ENCODE peak calls at places on chromosome 10, in eight cellular contexts. One of them, this sample, is unnamed.

GRCh38 chr10:71837085-71837827 is 13.8 kb downstream of the PSAP start:
- DNase-seq in Panc1: no peak
- DNase-seq in GM06990: peak; percentile 53
- DNase-seq in Peyer's patch: no peak
- DNase-seq in PC-9: peak; percentile 34
- DNase-seq in neural progenitor cell: peak; percentile 65
- DNase-seq in heart right ventricle: no peak
- DNase-seq in lower lobe of right lung: no peak
- DNase-seq in this sample: no peak

GRCh38 chr10:59335497-59335896 is 26.9 kb downstream of the FAM13C start:
- DNase-seq in Panc1: no peak
- DNase-seq in GM06990: no peak
- DNase-seq in Peyer's patch: no peak
- DNase-seq in PC-9: peak; percentile 33
- DNase-seq in neural progenitor cell: no peak
- DNase-seq in heart right ventricle: no peak
- DNase-seq in lower lobe of right lung: no peak
- DNase-seq in this sample: no peak

GRCh38 chr10:48981310-48981907 is 41.8 kb upstream of the LRRC18 start:
- DNase-seq in Panc1: peak; percentile 15
- DNase-seq in GM06990: peak; percentile 31
- DNase-seq in Peyer's patch: peak; percentile 73
- DNase-seq in PC-9: no peak
- DNase-seq in neural progenitor cell: peak; percentile 85
- DNase-seq in heart right ventricle: peak; percentile 50
- DNase-seq in lower lobe of right lung: peak; percentile 76
- DNase-seq in this sample: peak; percentile 10

GRCh38 chr10:13528138-13528874 is 508 bp downstream of the BEND7 start:
- DNase-seq in Panc1: no peak
- DNase-seq in GM06990: no peak
- DNase-seq in Peyer's patch: peak; percentile 50
- DNase-seq in PC-9: no peak
- DNase-seq in neural progenitor cell: peak; percentile 74
- DNase-seq in heart right ventricle: no peak
- DNase-seq in lower lobe of right lung: no peak
- DNase-seq in this sample: no peak

GRCh38 chr10:102280397-102281015 is 35.2 kb downstream of the GBF1 start:
- DNase-seq in Panc1: no peak
- DNase-seq in GM06990: no peak
- DNase-seq in Peyer's patch: no peak
- DNase-seq in PC-9: no peak
- DNase-seq in neural progenitor cell: no peak
- DNase-seq in heart right ventricle: peak; percentile 71
- DNase-seq in lower lobe of right lung: no peak
- DNase-seq in this sample: peak; percentile 15

GRCh38 chr10:92087750-92088395 is 164.3 kb downstream of the BTAF1 start:
- DNase-seq in Panc1: peak; percentile 84
- DNase-seq in GM06990: peak; percentile 58
- DNase-seq in Peyer's patch: peak; percentile 85
- DNase-seq in PC-9: peak; percentile 75
- DNase-seq in neural progenitor cell: peak; percentile 85
- DNase-seq in heart right ventricle: peak; percentile 78
- DNase-seq in lower lobe of right lung: peak; percentile 51
- DNase-seq in this sample: peak; percentile 83

GRCh38 chr10:63241898-63242297 is 108.8 kb downstream of the NRBF2 start:
- DNase-seq in Panc1: no peak
- DNase-seq in GM06990: no peak
- DNase-seq in Peyer's patch: no peak
- DNase-seq in PC-9: no peak
- DNase-seq in neural progenitor cell: no peak
- DNase-seq in heart right ventricle: no peak
- DNase-seq in lower lobe of right lung: no peak
- DNase-seq in this sample: no peak

GRCh38 chr10:123306290-123306689 is 152.1 kb downstream of the BUB3 start:
- DNase-seq in Panc1: no peak
- DNase-seq in GM06990: no peak
- DNase-seq in Peyer's patch: no peak
- DNase-seq in PC-9: no peak
- DNase-seq in neural progenitor cell: no peak
- DNase-seq in heart right ventricle: no peak
- DNase-seq in lower lobe of right lung: no peak
- DNase-seq in this sample: no peak

GRCh38 chr10:88901206-88901605 is 21.2 kb downstream of the STAMBPL1 start:
- DNase-seq in Panc1: no peak
- DNase-seq in GM06990: no peak
- DNase-seq in Peyer's patch: no peak
- DNase-seq in PC-9: no peak
- DNase-seq in neural progenitor cell: no peak
- DNase-seq in heart right ventricle: no peak
- DNase-seq in lower lobe of right lung: no peak
- DNase-seq in this sample: no peak

GRCh38 chr10:1673568-1674345 is 63.6 kb downstream of the ADARB2 start:
- DNase-seq in Panc1: no peak
- DNase-seq in GM06990: no peak
- DNase-seq in Peyer's patch: peak; percentile 21
- DNase-seq in PC-9: no peak
- DNase-seq in neural progenitor cell: no peak
- DNase-seq in heart right ventricle: no peak
- DNase-seq in lower lobe of right lung: no peak
- DNase-seq in this sample: no peak

GRCh38 chr10:54909165-54909564 is 108.1 kb upstream of the PCDH15 start:
- DNase-seq in Panc1: no peak
- DNase-seq in GM06990: no peak
- DNase-seq in Peyer's patch: no peak
- DNase-seq in PC-9: no peak
- DNase-seq in neural progenitor cell: no peak
- DNase-seq in heart right ventricle: no peak
- DNase-seq in lower lobe of right lung: no peak
- DNase-seq in this sample: no peak

GRCh38 chr10:78852856-78853255 is 215.9 kb upstream of the ZMIZ1 start:
- DNase-seq in Panc1: no peak
- DNase-seq in GM06990: no peak
- DNase-seq in Peyer's patch: peak; percentile 59
- DNase-seq in PC-9: peak; percentile 33
- DNase-seq in neural progenitor cell: peak; percentile 73
- DNase-seq in heart right ventricle: no peak
- DNase-seq in lower lobe of right lung: no peak
- DNase-seq in this sample: no peak
- TF ChIP-seq CTCF in Panc1: no peak
- TF ChIP-seq CTCF in GM06990: peak; percentile 47
- TF ChIP-seq CTCF in Peyer's patch: no peak
- TF ChIP-seq CTCF in PC-9: peak; percentile 51
- TF ChIP-seq CTCF in neural progenitor cell: peak; percentile 60
- TF ChIP-seq CTCF in heart right ventricle: peak; percentile 49
- TF ChIP-seq CTCF in lower lobe of right lung: peak; percentile 35
- TF ChIP-seq CTCF in this sample: no peak

DNA sequence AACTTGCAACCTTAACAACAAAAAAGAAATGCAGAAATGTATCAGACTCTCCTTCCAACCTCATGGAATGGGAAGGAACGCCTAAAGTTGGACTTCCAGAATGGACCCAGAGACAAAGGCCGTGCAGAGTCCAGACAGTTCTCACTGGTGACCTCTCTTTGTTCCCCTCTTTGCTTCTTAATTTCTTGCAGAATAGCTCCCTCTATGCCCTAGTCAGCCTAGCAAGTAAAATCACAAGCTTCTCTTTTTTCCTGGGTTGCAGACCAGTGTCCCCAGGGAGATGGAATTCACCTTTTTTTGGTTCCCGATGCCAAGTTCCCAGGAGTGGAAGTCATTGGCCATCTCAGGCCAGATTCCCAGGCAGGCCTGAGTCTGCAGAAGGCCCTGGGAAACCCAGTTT is 278.0 kb downstream of the CCSER2 start:
- DNase-seq in Panc1: no peak
- DNase-seq in GM06990: no peak
- DNase-seq in Peyer's patch: no peak
- DNase-seq in PC-9: no peak
- DNase-seq in neural progenitor cell: no peak
- DNase-seq in heart right ventricle: no peak
- DNase-seq in lower lobe of right lung: no peak
- DNase-seq in this sample: no peak
- TF ChIP-seq CTCF in Panc1: no peak
- TF ChIP-seq CTCF in GM06990: no peak
- TF ChIP-seq CTCF in Peyer's patch: no peak
- TF ChIP-seq CTCF in PC-9: no peak
- TF ChIP-seq CTCF in neural progenitor cell: peak; percentile 12
- TF ChIP-seq CTCF in heart right ventricle: no peak
- TF ChIP-seq CTCF in lower lobe of right lung: no peak
- TF ChIP-seq CTCF in this sample: peak; percentile 21

DNA sequence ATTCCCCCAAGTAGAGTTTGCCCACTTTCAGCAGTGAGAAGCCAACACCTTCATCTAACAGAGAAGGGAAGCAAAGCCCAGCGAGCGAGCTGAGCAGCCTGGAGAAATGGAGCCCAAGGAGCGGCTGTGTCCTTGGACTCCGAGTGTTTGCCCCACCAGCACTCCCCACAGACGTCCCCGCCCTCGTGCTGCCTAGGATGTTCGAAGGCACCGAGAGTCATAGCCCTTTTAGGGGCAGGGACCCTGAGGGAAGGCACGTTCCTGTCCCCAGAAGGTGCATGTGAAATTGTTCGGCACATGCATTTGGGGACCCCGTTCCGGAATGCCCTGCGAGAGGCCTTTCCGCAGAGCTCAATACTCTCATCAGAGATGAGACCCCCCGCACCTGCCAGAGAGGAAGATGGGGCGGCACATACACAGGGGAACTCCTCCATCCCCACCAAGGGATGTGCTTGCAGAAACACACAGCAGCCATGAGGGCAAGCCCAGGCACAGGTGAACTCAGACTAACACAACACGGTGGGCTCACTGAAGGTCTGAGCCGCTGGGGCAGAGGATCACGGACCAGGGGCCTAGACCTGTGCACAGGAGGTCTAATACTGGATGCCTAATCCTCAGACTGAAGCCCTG is 131.0 kb downstream of the DLG5 start:
- DNase-seq in Panc1: no peak
- DNase-seq in GM06990: no peak
- DNase-seq in Peyer's patch: no peak
- DNase-seq in PC-9: no peak
- DNase-seq in neural progenitor cell: no peak
- DNase-seq in heart right ventricle: no peak
- DNase-seq in lower lobe of right lung: peak; percentile 34
- DNase-seq in this sample: no peak
- TF ChIP-seq CTCF in Panc1: no peak
- TF ChIP-seq CTCF in GM06990: no peak
- TF ChIP-seq CTCF in Peyer's patch: no peak
- TF ChIP-seq CTCF in PC-9: no peak
- TF ChIP-seq CTCF in neural progenitor cell: no peak
- TF ChIP-seq CTCF in heart right ventricle: no peak
- TF ChIP-seq CTCF in lower lobe of right lung: no peak
- TF ChIP-seq CTCF in this sample: no peak

GRCh38 chr10:74825033-74825370 is 1.4 kb upstream of the KAT6B start:
- DNase-seq in Panc1: no peak
- DNase-seq in GM06990: peak; percentile 72
- DNase-seq in Peyer's patch: peak; percentile 70
- DNase-seq in PC-9: no peak
- DNase-seq in neural progenitor cell: peak; percentile 67
- DNase-seq in heart right ventricle: peak; percentile 42
- DNase-seq in lower lobe of right lung: peak; percentile 61
- DNase-seq in this sample: no peak

GRCh38 chr10:74825371-74826141 is 844 bp upstream of the KAT6B start:
- DNase-seq in Panc1: no peak
- DNase-seq in GM06990: peak; percentile 97
- DNase-seq in Peyer's patch: peak; percentile 70
- DNase-seq in PC-9: no peak
- DNase-seq in neural progenitor cell: peak; percentile 89
- DNase-seq in heart right ventricle: peak; percentile 50
- DNase-seq in lower lobe of right lung: no peak
- DNase-seq in this sample: no peak

GRCh38 chr10:74827694-74828093 is 1.3 kb downstream of the KAT6B start:
- DNase-seq in Panc1: no peak
- DNase-seq in GM06990: no peak
- DNase-seq in Peyer's patch: no peak
- DNase-seq in PC-9: no peak
- DNase-seq in neural progenitor cell: no peak
- DNase-seq in heart right ventricle: no peak
- DNase-seq in lower lobe of right lung: no peak
- DNase-seq in this sample: no peak

GRCh38 chr10:74827045-74827441 is 643 bp downstream of the KAT6B start:
- DNase-seq in Panc1: no peak
- DNase-seq in GM06990: no peak
- DNase-seq in Peyer's patch: no peak
- DNase-seq in PC-9: no peak
- DNase-seq in neural progenitor cell: no peak
- DNase-seq in heart right ventricle: no peak
- DNase-seq in lower lobe of right lung: no peak
- DNase-seq in this sample: no peak

GRCh38 chr10:74826142-74827044 is at the start of gene KAT6B:
- DNase-seq in Panc1: peak; percentile 100
- DNase-seq in GM06990: peak; percentile 100
- DNase-seq in Peyer's patch: peak; percentile 100
- DNase-seq in PC-9: peak; percentile 99
- DNase-seq in neural progenitor cell: peak; percentile 100
- DNase-seq in heart right ventricle: peak; percentile 100
- DNase-seq in lower lobe of right lung: peak; percentile 100
- DNase-seq in this sample: peak; percentile 100
- TF ChIP-seq CTCF in Panc1: no peak
- TF ChIP-seq CTCF in GM06990: peak; percentile 6
- TF ChIP-seq CTCF in Peyer's patch: no peak
- TF ChIP-seq CTCF in PC-9: peak; percentile 38
- TF ChIP-seq CTCF in neural progenitor cell: peak; percentile 63
- TF ChIP-seq CTCF in heart right ventricle: peak; percentile 39
- TF ChIP-seq CTCF in lower lobe of right lung: peak; percentile 25
- TF ChIP-seq CTCF in this sample: peak; percentile 25

GRCh38 chr10:126907423-126907970 is 2.3 kb downstream of the DOCK1 start:
- DNase-seq in Panc1: no peak
- DNase-seq in GM06990: no peak
- DNase-seq in Peyer's patch: no peak
- DNase-seq in PC-9: no peak
- DNase-seq in neural progenitor cell: no peak
- DNase-seq in heart right ventricle: no peak
- DNase-seq in lower lobe of right lung: no peak
- DNase-seq in this sample: no peak
- TF ChIP-seq CTCF in Panc1: no peak
- TF ChIP-seq CTCF in GM06990: no peak
- TF ChIP-seq CTCF in Peyer's patch: no peak
- TF ChIP-seq CTCF in PC-9: no peak
- TF ChIP-seq CTCF in neural progenitor cell: peak; percentile 6
- TF ChIP-seq CTCF in heart right ventricle: no peak
- TF ChIP-seq CTCF in lower lobe of right lung: no peak
- TF ChIP-seq CTCF in this sample: no peak

DNA sequence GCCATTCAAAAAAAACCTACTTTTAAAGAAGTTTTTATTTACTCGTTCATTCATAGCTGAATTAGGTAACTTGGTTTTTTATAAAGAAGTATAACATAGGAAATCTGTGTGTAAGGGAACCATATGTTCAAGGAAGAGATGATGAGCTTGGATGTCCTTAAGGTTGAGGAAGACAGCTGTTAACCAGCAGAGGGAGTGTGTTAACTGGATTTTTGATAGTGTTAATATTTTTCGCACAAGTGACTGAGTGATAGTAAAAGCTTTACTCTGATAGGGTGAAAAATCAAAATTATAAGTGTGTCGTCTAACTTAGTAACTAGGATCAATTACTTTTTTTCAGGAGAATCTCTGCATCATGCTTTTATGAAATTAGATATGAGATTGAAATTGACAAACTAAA is 134.7 kb downstream of the ARL5B start:
- DNase-seq in Panc1: no peak
- DNase-seq in GM06990: no peak
- DNase-seq in Peyer's patch: no peak
- DNase-seq in PC-9: no peak
- DNase-seq in neural progenitor cell: peak; percentile 39
- DNase-seq in heart right ventricle: no peak
- DNase-seq in lower lobe of right lung: no peak
- DNase-seq in this sample: peak; percentile 22
- TF ChIP-seq CTCF in Panc1: peak; percentile 40
- TF ChIP-seq CTCF in GM06990: no peak
- TF ChIP-seq CTCF in Peyer's patch: no peak
- TF ChIP-seq CTCF in PC-9: peak; percentile 36
- TF ChIP-seq CTCF in neural progenitor cell: peak; percentile 64
- TF ChIP-seq CTCF in heart right ventricle: peak; percentile 51
- TF ChIP-seq CTCF in lower lobe of right lung: peak; percentile 37
- TF ChIP-seq CTCF in this sample: peak; percentile 70